ENCODE peak calls at places on chromosomes 1 and 21, in four cellular contexts. P, L, Y and X are unnamed samples. For H3K79me2, the result is how much of the 10 kb centered on the place peaks cover.

GRCh38 chr1:34597877-34598514 is 156.9 kb upstream of the GJB5 start:
- DNase-seq in L (peak), Y (peak), P (peak), X (peak)

GRCh38 chr1:229070168-229070567 is 200.7 kb upstream of the RAB4A start:
- DNase-seq in L (no peak), Y (no peak), P (no peak), X (peak)

GRCh38 chr1:69569281-69569970 is 1.7 kb downstream of the LRRC7 start:
- DNase-seq in Y (peak), P (peak), L (no peak), X (no peak)

GRCh38 chr1:187153047-187153446 is 324.3 kb downstream of the PLA2G4A start:
- DNase-seq in L (no peak), Y (no peak), P (no peak), X (no peak)

GRCh38 chr1:93625582-93626327 is 55.9 kb downstream of the BCAR3 start:
- DNase-seq in L (no peak), Y (no peak), P (peak), X (peak)

GRCh38 chr1:50080904-50081586 is 27.7 kb upstream of the ELAVL4 start:
- DNase-seq in L (no peak), P (peak), Y (no peak), X (no peak)

GRCh38 chr1:51576923-51577322 is 40.0 kb upstream of the OSBPL9 start:
- DNase-seq in Y (no peak), L (no peak), P (no peak), X (no peak)

GRCh38 chr1:1206376-1207253 is at the start of gene TNFRSF18:
- DNase-seq in L (peak), Y (peak), P (peak), X (no peak)

GRCh38 chr1:6170116-6170741 is 9.9 kb downstream of the CHD5 start:
- DNase-seq in Y (no peak), P (no peak), L (no peak), X (no peak)

GRCh38 chr1:7580923-7581753 is 190.0 kb upstream of the VAMP3 start:
- DNase-seq in Y (no peak), P (no peak), L (no peak), X (no peak)

GRCh38 chr1:245332513-245332912 is 177.7 kb downstream of the KIF26B start:
- DNase-seq in P (no peak), Y (no peak), L (no peak), X (no peak)

GRCh38 chr1:36166938-36167910 is 11.3 kb downstream of the MAP7D1 start:
- DNase-seq in P (peak), L (no peak), Y (no peak), X (no peak)

GRCh38 chr21:42906222-42906621 is 13.1 kb downstream of the NDUFV3 start:
- DNase-seq in L (no peak), P (no peak), Y (no peak), X (no peak)

GRCh38 chr1:186152227-186152944 is 222.7 kb downstream of the TPR start:
- DNase-seq in L (no peak), P (peak), Y (no peak), X (peak)

GRCh38 chr1:150162862-150163706 is 13.4 kb downstream of the PLEKHO1 start:
- DNase-seq in P (peak), L (peak), Y (peak), X (peak)

GRCh38 chr1:67726224-67726623 is 41.2 kb downstream of the GADD45A start:
- DNase-seq in P (no peak), L (no peak), Y (no peak), X (no peak)

GRCh38 chr1:45334308-45335245 is 5.4 kb upstream of the TOE1 start:
- DNase-seq in P (peak), Y (peak), L (no peak), X (no peak)

GRCh38 chr1:159172599-159173291 is 1.3 kb downstream of the CADM3 start:
- DNase-seq in Y (peak), L (no peak), P (peak), X (no peak)

GRCh38 chr1:30984991-30985503 is 76.5 kb upstream of the SDC3 start:
- DNase-seq in L (no peak), Y (no peak), P (no peak), X (no peak)

GRCh38 chr1:64516803-64517568 is 47.1 kb downstream of the CACHD1 start:
- DNase-seq in Y (no peak), L (no peak), P (peak), X (no peak)

GRCh38 chr1:156836892-156837291 is 20.2 kb upstream of the SH2D2A start:
- DNase-seq in L (no peak), P (no peak), Y (no peak), X (no peak)

GRCh38 chr1:114462341-114462740 is 48.7 kb downstream of the TRIM33 start:
- DNase-seq in Y (no peak), P (no peak), L (no peak), X (no peak)

GRCh38 chr1:3657096-3657475 is 4.8 kb downstream of the TP73 start:
- DNase-seq in Y (no peak), P (no peak), L (no peak), X (no peak)

GRCh38 chr21:43370091-43370658 is 56.8 kb downstream of the SIK1 start:
- DNase-seq in P (no peak), L (no peak), Y (no peak), X (no peak)

GRCh38 chr1:86503477-86504129 is 34.9 kb downstream of the CLCA1 start:
- DNase-seq in L (no peak), P (peak), Y (peak), X (peak)

GRCh38 chr1:6889875-6890480 is 104.7 kb downstream of the CAMTA1 start:
- DNase-seq in Y (no peak), P (peak), L (no peak), X (peak)

GRCh38 chr21:31524140-31524539 is 135.4 kb upstream of the SOD1 start:
- DNase-seq in Y (peak), L (no peak), P (peak), X (no peak)

GRCh38 chr1:24770891-24771290 is 25.6 kb downstream of the CLIC4 start:
- DNase-seq in P (no peak), L (no peak), Y (no peak), X (no peak)
- H3K79me2 ChIP-seq in P (under half), L (under half), Y (under half), X (under half)

GRCh38 chr1:215669806-215670485 is 102.8 kb downstream of the KCTD3 start:
- DNase-seq in Y (peak), L (no peak), P (peak), X (no peak)

GRCh38 chr1:215665212-215665611 is 98.1 kb downstream of the KCTD3 start:
- DNase-seq in P (no peak), L (no peak), Y (no peak), X (no peak)

GRCh38 chr1:215672482-215672881 is 105.4 kb downstream of the KCTD3 start:
- DNase-seq in L (no peak), Y (no peak), P (no peak), X (no peak)

DNA sequence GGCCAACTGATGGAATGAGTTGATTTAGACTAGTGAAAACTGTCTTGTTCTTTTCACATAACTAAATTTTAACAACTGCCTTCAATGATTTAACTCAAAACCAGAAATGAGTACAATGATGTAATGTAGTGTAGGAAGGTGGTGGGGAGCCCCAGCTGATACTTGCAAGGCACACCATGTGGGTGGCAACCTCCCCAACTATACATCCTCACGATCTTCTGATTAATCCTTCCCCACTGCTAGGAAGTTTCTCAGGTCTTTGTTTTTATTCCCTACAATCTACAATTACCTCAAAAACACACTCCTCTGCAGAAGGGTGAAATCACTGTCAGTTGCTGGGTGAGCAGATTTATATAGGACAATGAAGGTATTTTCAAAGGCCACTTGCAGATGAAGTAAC is 100.7 kb downstream of the KCTD3 start:
- DNase-seq in P (no peak), L (no peak), Y (no peak), X (no peak)
- H3K18ac ChIP-seq in P (no peak), L (no peak), Y (no peak), X (no peak)

GRCh38 chr1:226409392-226409791 is 1.5 kb upstream of the PARP1 start:
- DNase-seq in P (no peak), Y (no peak), L (no peak), X (no peak)

GRCh38 chr1:226408285-226409184 is 642 bp upstream of the PARP1 start:
- DNase-seq in P (no peak), Y (no peak), L (no peak), X (no peak)

GRCh38 chr1:226406401-226406881 is 1.5 kb downstream of the PARP1 start:
- DNase-seq in P (peak), L (no peak), Y (peak), X (peak)

GRCh38 chr1:226407199-226407496 is 745 bp downstream of the PARP1 start:
- DNase-seq in L (no peak), P (no peak), Y (no peak), X (no peak)

DNA sequence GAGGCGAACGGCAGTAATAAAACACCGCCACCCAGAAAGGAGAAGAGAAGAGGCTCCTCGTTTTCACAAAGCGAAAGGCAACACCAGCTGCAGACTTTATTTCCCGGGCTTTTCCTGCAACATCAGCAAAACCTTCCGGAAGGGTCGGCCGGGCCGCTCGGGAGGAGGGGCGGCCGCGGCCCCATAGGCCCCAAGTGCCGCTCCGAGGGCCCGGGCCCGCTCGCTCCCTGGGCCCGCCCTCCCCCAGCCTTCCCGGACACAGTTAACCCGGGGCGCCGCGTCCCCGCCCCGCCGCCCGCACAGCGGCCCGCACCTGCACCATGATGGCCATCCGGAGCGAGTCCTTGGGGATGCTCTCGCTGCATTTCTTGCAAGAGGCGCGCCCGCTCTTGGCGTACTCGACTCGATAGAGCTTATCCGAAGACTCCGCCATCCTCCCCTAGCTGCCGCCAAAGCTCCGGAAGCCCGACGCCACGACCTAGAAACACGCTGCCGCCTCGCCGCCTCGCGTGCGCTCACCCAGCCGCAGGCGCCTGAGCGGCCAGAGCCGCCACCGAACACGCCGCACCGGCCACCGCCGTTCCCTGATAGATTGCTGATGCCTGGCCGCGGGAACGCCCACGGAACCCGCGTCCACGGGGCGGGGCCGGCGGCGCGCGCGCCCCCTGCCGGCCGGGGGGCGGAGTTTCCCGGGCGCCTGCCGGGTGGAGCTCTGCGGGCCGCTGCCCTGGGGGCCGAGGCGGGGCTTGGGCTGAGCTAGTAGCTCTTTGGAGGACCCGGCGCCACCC is at the start of gene PARP1:
- DNase-seq in L (no peak), P (peak), Y (peak), X (peak)
- H3K4ac ChIP-seq in L (peak), P (peak), Y (no peak), X (peak)

GRCh38 chr1:230085178-230085515 is 18.1 kb downstream of the GALNT2 start:
- DNase-seq in P (no peak), L (no peak), Y (no peak), X (peak)

GRCh38 chr1:230083746-230084407 is 16.8 kb downstream of the GALNT2 start:
- DNase-seq in P (no peak), Y (no peak), L (no peak), X (no peak)

GRCh38 chr1:230081751-230082150 is 14.7 kb downstream of the GALNT2 start:
- DNase-seq in L (no peak), Y (no peak), P (no peak), X (no peak)

GRCh38 chr1:230084408-230085177 is 17.6 kb downstream of the GALNT2 start:
- DNase-seq in P (peak), Y (no peak), L (no peak), X (peak)

GRCh38 chr1:230083053-230083452 is 16.0 kb downstream of the GALNT2 start:
- DNase-seq in P (no peak), Y (no peak), L (no peak), X (no peak)
- H3K79me2 ChIP-seq in P (under half), Y (under half), L (under half), X (under half)